ENCODE peak calls at places on chromosomes 11 and 22, in five cellular contexts. J, W, K, Z and O are unnamed samples.

GRCh38 chr11:120131941-120132644 is 5.8 kb downstream of the TRIM29 start:
- DNase-seq in J (no peak), W (no peak), K (no peak), Z (no peak), O (no peak)

GRCh38 chr11:60924110-60924905 is at the start of gene TMEM132A:
- DNase-seq in J (no peak), W (peak; percentile 82), K (peak; percentile 59), Z (no peak), O (peak; percentile 75)

GRCh38 chr11:74493816-74494630 is 499 bp upstream of the LIPT2 start:
- DNase-seq in J (no peak), W (no peak), K (no peak), Z (no peak), O (no peak)

GRCh38 chr11:35943761-35944502 is at the start of gene LDLRAD3:
- DNase-seq in J (no peak), W (peak; percentile 70), K (peak; percentile 77), Z (no peak), O (peak; percentile 92)

GRCh38 chr11:128741928-128742327 is 48.1 kb downstream of the FLI1 start:
- DNase-seq in J (no peak), W (no peak), K (no peak), Z (no peak), O (no peak)

GRCh38 chr22:45831394-45831793 is 145.6 kb downstream of the WNT7B start:
- DNase-seq in J (no peak), W (no peak), K (peak; percentile 44), Z (no peak), O (no peak)

GRCh38 chr11:130522284-130522961 is 74.0 kb downstream of the ADAMTS15 start:
- DNase-seq in J (no peak), W (peak; percentile 93), K (peak; percentile 94), Z (no peak), O (peak; percentile 77)

GRCh38 chr11:107691003-107691402 is 20.9 kb downstream of the SLN start:
- DNase-seq in J (no peak), W (no peak), K (peak; percentile 79), Z (no peak), O (peak; percentile 67)

GRCh38 chr11:73651252-73651651 is 4.9 kb downstream of the PLEKHB1 start:
- DNase-seq in J (no peak), W (no peak), K (no peak), Z (no peak), O (no peak)

GRCh38 chr11:12871788-12872321 is 137.3 kb upstream of the RASSF10 start:
- DNase-seq in J (no peak), W (no peak), K (peak; percentile 26), Z (no peak), O (no peak)

GRCh38 chr11:47788181-47788580 is 21.0 kb upstream of the FNBP4 start:
- DNase-seq in J (no peak), W (no peak), K (no peak), Z (no peak), O (peak; percentile 31)
- H3K36me3 ChIP-seq in J (peaks cover 44% of the 10 kb centered on the region), W (peaks cover 100% of the 10 kb centered on the region), K (peaks cover 43% of the 10 kb centered on the region), Z (peaks cover 56% of the 10 kb centered on the region), O (peaks cover 78% of the 10 kb centered on the region)

GRCh38 chr22:38144025-38144405 is 33.5 kb upstream of the BAIAP2L2 start:
- DNase-seq in J (no peak), W (no peak), K (no peak), Z (no peak), O (no peak)
- H3K4me3 ChIP-seq in J (no peak overlapping the region), W (no peak overlapping the region), K (no peak overlapping the region), Z (no peak overlapping the region), O (no peak overlapping the region)

GRCh38 chr22:47443836-47444745 is 681.6 kb downstream of the TBC1D22A start:
- DNase-seq in J (no peak), W (no peak), K (no peak), Z (no peak), O (no peak)

GRCh38 chr22:47445716-47446290 is 683.4 kb downstream of the TBC1D22A start:
- DNase-seq in J (no peak), W (no peak), K (no peak), Z (no peak), O (no peak)

GRCh38 chr22:47446331-47446730 is 683.9 kb downstream of the TBC1D22A start:
- DNase-seq in J (no peak), W (no peak), K (no peak), Z (no peak), O (no peak)

GRCh38 chr22:47444746-47445065 is 682.3 kb downstream of the TBC1D22A start:
- DNase-seq in J (no peak), W (no peak), K (no peak), Z (no peak), O (no peak)

GRCh38 chr22:47445212-47445611 is 682.8 kb downstream of the TBC1D22A start:
- DNase-seq in J (no peak), W (no peak), K (no peak), Z (no peak), O (no peak)
- H3K9me3 ChIP-seq in J (no peaks in the 10 kb centered on the region), W (peaks cover 25% of the 10 kb centered on the region), K (peaks cover 16% of the 10 kb centered on the region), Z (peaks cover 6% of the 10 kb centered on the region), O (no peaks in the 10 kb centered on the region)

GRCh38 chr11:17135934-17136683 is 58.6 kb upstream of the RPS13 start:
- DNase-seq in J (no peak), W (no peak), K (no peak), Z (no peak), O (no peak)
- H3K36me3 ChIP-seq in J (peaks cover 8% of the 10 kb centered on the region), W (peaks cover 61% of the 10 kb centered on the region), K (peaks cover 22% of the 10 kb centered on the region), Z (peaks cover 14% of the 10 kb centered on the region), O (no peaks in the 10 kb centered on the region)